ENCODE peak calls at places on chromosome 13, in ten cellular contexts. X is uterus, G is right lobe of liver, P is cardiac muscle cell, E is heart left ventricle, O is epithelial cell of esophagus, W is fibroblast of villous mesenchyme, U is IMR-90, R is transverse colon, F is ovary. J is an unnamed sample.

GRCh38 chr13:43136940-43137574 is 113.7 kb downstream of the DNAJC15 start:
- DNase-seq in X (no peak), G (peak), P (no peak), E (no peak), O (no peak), W (no peak), U (no peak), R (no peak), F (no peak), J (no peak)

GRCh38 chr13:99322297-99323103 is 15.3 kb upstream of the GPR183 start:
- DNase-seq in X (no peak), G (no peak), P (peak), E (no peak), O (peak), W (peak), U (peak), R (no peak), F (no peak), J (peak)

GRCh38 chr13:23598371-23598770 is 28.2 kb downstream of the TNFRSF19 start:
- DNase-seq in X (no peak), G (no peak), P (no peak), E (no peak), O (no peak), W (no peak), U (peak), R (no peak), F (no peak), J (no peak)

GRCh38 chr13:80054806-80055205 is 286.1 kb downstream of the SPRY2 start:
- DNase-seq in X (no peak), G (no peak), P (no peak), E (no peak), O (peak), W (no peak), U (peak), R (no peak), F (no peak), J (no peak)

GRCh38 chr13:73943137-73943964 is 190.9 kb downstream of the KLF12 start:
- DNase-seq in X (no peak), G (no peak), P (no peak), E (no peak), O (no peak), W (no peak), U (no peak), R (no peak), F (no peak), J (no peak)

GRCh38 chr13:20391597-20392452 is 133.8 kb downstream of the CRYL1 start:
- DNase-seq in X (no peak), G (no peak), P (no peak), E (no peak), O (peak), W (no peak), U (no peak), R (no peak), F (no peak), J (no peak)

GRCh38 chr13:103883152-103883551 is 816.9 kb upstream of the SLC10A2 start:
- DNase-seq in X (peak), G (peak), P (peak), E (peak), O (peak), W (peak), U (peak), R (peak), F (peak), J (peak)

GRCh38 chr13:107545946-107546502 is 669.3 kb downstream of the LIG4 start:
- DNase-seq in X (no peak), G (no peak), P (no peak), E (no peak), O (no peak), W (no peak), U (no peak), R (no peak), F (no peak), J (no peak)

GRCh38 chr13:94842901-94843300 is 130.6 kb upstream of the SOX21 start:
- DNase-seq in X (no peak), G (no peak), P (no peak), E (no peak), O (no peak), W (no peak), U (no peak), R (no peak), F (no peak), J (no peak)

GRCh38 chr13:22499919-22500318 is 680.9 kb upstream of the SGCG start:
- DNase-seq in X (no peak), G (no peak), P (no peak), E (no peak), O (no peak), W (no peak), U (no peak), R (no peak), F (no peak), J (no peak)

GRCh38 chr13:99275093-99275469 is 16.9 kb upstream of the GPR18 start:
- DNase-seq in X (no peak), G (no peak), P (peak), E (no peak), O (peak), W (peak), U (peak), R (no peak), F (no peak), J (peak)

GRCh38 chr13:74062933-74063332 is 71.3 kb downstream of the KLF12 start:
- DNase-seq in X (peak), G (no peak), P (peak), E (peak), O (no peak), W (peak), U (peak), R (peak), F (peak), J (peak)

GRCh38 chr13:105465745-105466144 is 1069.7 kb downstream of the EFNB2 start:
- DNase-seq in X (no peak), G (no peak), P (no peak), E (no peak), O (no peak), W (no peak), U (no peak), R (no peak), F (no peak), J (no peak)

GRCh38 chr13:40813662-40814454 is 24.4 kb downstream of the SLC25A15 start:
- DNase-seq in X (no peak), G (no peak), P (peak), E (no peak), O (peak), W (peak), U (peak), R (no peak), F (no peak), J (peak)

GRCh38 chr13:99224019-99224418 is 23.4 kb downstream of the UBAC2 start:
- DNase-seq in X (no peak), G (no peak), P (no peak), E (no peak), O (no peak), W (no peak), U (no peak), R (no peak), F (no peak), J (no peak)

GRCh38 chr13:36536546-36536945 is 104.3 kb downstream of the CCNA1 start:
- DNase-seq in X (no peak), G (no peak), P (no peak), E (no peak), O (no peak), W (no peak), U (no peak), R (no peak), F (no peak), J (no peak)

GRCh38 chr13:25692156-25692555 is 320.4 kb downstream of the ATP8A2 start:
- DNase-seq in X (no peak), G (no peak), P (no peak), E (no peak), O (no peak), W (no peak), U (no peak), R (no peak), F (no peak), J (no peak)

GRCh38 chr13:29483211-29483610 is 112.3 kb downstream of the SLC7A1 start:
- DNase-seq in X (no peak), G (no peak), P (no peak), E (peak), O (no peak), W (no peak), U (no peak), R (no peak), F (no peak), J (no peak)

GRCh38 chr13:100297413-100297812 is 208.5 kb downstream of the PCCA start:
- DNase-seq in X (no peak), G (no peak), P (no peak), E (no peak), O (no peak), W (no peak), U (no peak), R (no peak), F (no peak), J (no peak)

GRCh38 chr13:84080748-84081530 is 198.7 kb upstream of the SLITRK1 start:
- DNase-seq in X (no peak), G (no peak), P (no peak), E (no peak), O (no peak), W (no peak), U (no peak), R (no peak), F (no peak), J (no peak)

GRCh38 chr13:84088996-84089395 is 206.7 kb upstream of the SLITRK1 start:
- DNase-seq in X (no peak), G (no peak), P (no peak), E (no peak), O (no peak), W (no peak), U (no peak), R (no peak), F (no peak), J (no peak)

GRCh38 chr13:84086847-84087162 is 204.5 kb upstream of the SLITRK1 start:
- DNase-seq in X (no peak), G (no peak), P (no peak), E (no peak), O (no peak), W (no peak), U (no peak), R (no peak), F (no peak), J (no peak)
- H3K4me3 ChIP-seq in X (no peak), G (no peak), P (peak), E (no peak), O (peak), W (no peak), U (no peak), R (no peak), F (no peak), J (no peak)

GRCh38 chr13:83825676-83826075 is 56.6 kb downstream of the SLITRK1 start:
- DNase-seq in X (no peak), G (no peak), P (no peak), E (no peak), O (no peak), W (no peak), U (no peak), R (no peak), F (no peak), J (no peak)

GRCh38 chr13:83819611-83820010 is 62.7 kb downstream of the SLITRK1 start:
- DNase-seq in X (no peak), G (no peak), P (no peak), E (no peak), O (peak), W (no peak), U (peak), R (no peak), F (no peak), J (no peak)

GRCh38 chr13:83827338-83827737 is 54.9 kb downstream of the SLITRK1 start:
- DNase-seq in X (no peak), G (no peak), P (no peak), E (no peak), O (peak), W (no peak), U (no peak), R (no peak), F (no peak), J (no peak)

GRCh38 chr13:83824561-83824960 is 57.7 kb downstream of the SLITRK1 start:
- DNase-seq in X (no peak), G (no peak), P (no peak), E (no peak), O (no peak), W (no peak), U (no peak), R (no peak), F (no peak), J (no peak)

DNA sequence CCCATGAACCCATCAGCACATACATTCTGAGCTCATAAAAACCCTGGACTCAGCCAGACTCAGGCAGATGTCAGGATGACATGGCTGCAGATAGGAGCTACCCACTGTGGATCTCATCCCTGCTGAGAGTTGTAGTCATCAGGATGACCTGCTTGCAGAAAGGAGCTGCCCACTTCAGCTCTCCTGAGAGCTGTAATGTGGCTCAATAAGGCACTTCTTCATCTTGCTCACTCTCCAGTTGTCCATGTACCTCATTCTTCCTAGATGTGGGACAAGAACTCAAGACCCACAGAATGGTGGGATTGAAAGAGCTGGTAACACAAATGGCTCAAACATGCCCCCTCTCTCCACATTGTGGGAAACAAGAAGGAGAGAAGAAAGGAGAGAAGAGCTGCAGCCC is 58.2 kb downstream of the SLITRK1 start:
- DNase-seq in X (no peak), G (no peak), P (no peak), E (no peak), O (no peak), W (no peak), U (no peak), R (no peak), F (no peak), J (no peak)
- TF ChIP-seq CTCF in X (no peak), G (no peak), P (no peak), E (no peak), O (no peak), W (no peak), U (no peak), R (no peak), F (no peak), J (no peak)

GRCh38 chr13:71483733-71484132 is 383.3 kb downstream of the DACH1 start:
- DNase-seq in X (no peak), G (no peak), P (no peak), E (no peak), O (no peak), W (no peak), U (no peak), R (no peak), F (no peak), J (no peak)

GRCh38 chr13:71477735-71478134 is 389.3 kb downstream of the DACH1 start:
- DNase-seq in X (no peak), G (no peak), P (peak), E (no peak), O (peak), W (no peak), U (no peak), R (no peak), F (no peak), J (no peak)
- H3K4me3 ChIP-seq in X (no peak), G (no peak), P (no peak), E (no peak), O (no peak), W (no peak), U (no peak), R (no peak), F (no peak), J (no peak)

GRCh38 chr13:91045351-91046034 is 302.0 kb upstream of the MIR17HG start:
- DNase-seq in X (no peak), G (no peak), P (peak), E (no peak), O (peak), W (no peak), U (no peak), R (no peak), F (no peak), J (peak)
- TF ChIP-seq CTCF in X (no peak), G (peak), P (peak), E (no peak), O (peak), W (no peak), U (no peak), R (no peak), F (no peak), J (peak)

GRCh38 chr13:111322916-111323331 is 2.5 kb downstream of the TEX29 start:
- DNase-seq in X (no peak), G (no peak), P (no peak), E (no peak), O (no peak), W (no peak), U (no peak), R (no peak), F (no peak), J (no peak)
- H3K4me3 ChIP-seq in X (no peak), G (no peak), P (no peak), E (no peak), O (no peak), W (no peak), U (no peak), R (no peak), F (no peak), J (no peak)

GRCh38 chr13:109135018-109135417 is 505.6 kb downstream of the MYO16 start:
- DNase-seq in X (no peak), G (no peak), P (no peak), E (no peak), O (no peak), W (no peak), U (no peak), R (no peak), F (no peak), J (no peak)
- TF ChIP-seq CTCF in X (no peak), G (no peak), P (no peak), E (no peak), O (peak), W (peak), U (no peak), R (no peak), F (no peak), J (no peak)

DNA sequence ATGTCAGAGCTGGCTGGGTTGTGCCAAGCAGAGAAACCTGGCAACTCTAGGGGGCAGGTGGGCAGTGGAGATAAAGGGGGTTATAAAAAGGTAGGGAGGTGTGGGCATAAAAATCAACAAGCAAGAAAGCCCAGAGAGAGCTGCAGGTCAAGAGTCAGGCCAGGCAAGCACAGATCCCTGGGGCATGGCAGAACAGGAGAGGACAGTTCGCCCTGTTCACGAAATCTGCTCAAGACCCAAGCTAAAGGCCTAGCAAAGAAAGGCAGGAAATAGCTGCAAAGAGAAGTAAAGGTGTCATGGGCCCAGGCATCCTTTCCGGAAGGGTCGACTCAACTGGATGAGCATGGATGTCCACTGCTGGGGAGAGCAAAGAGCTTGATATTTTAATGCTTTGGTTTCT is 3.4 kb downstream of the MBNL2 start:
- DNase-seq in X (no peak), G (no peak), P (no peak), E (no peak), O (no peak), W (no peak), U (no peak), R (no peak), F (no peak), J (no peak)
- H3K4me3 ChIP-seq in X (peak), G (peak), P (no peak), E (peak), O (peak), W (peak), U (peak), R (peak), F (peak), J (peak)

GRCh38 chr13:113904411-113904810 is 40.5 kb upstream of the GAS6 start:
- DNase-seq in X (peak), G (no peak), P (peak), E (no peak), O (peak), W (peak), U (peak), R (peak), F (no peak), J (peak)
- TF ChIP-seq CTCF in X (peak), G (peak), P (peak), E (peak), O (peak), W (peak), U (peak), R (peak), F (peak), J (peak)

GRCh38 chr13:87676254-87677042 is 5.3 kb downstream of the SLITRK5 start:
- DNase-seq in X (no peak), G (no peak), P (no peak), E (no peak), O (no peak), W (no peak), U (no peak), R (no peak), F (no peak), J (no peak)

GRCh38 chr13:87675851-87676250 is 4.7 kb downstream of the SLITRK5 start:
- DNase-seq in X (no peak), G (no peak), P (no peak), E (no peak), O (no peak), W (no peak), U (no peak), R (no peak), F (no peak), J (no peak)

GRCh38 chr13:87677043-87677333 is 5.8 kb downstream of the SLITRK5 start:
- DNase-seq in X (no peak), G (no peak), P (no peak), E (no peak), O (no peak), W (no peak), U (no peak), R (no peak), F (no peak), J (no peak)

GRCh38 chr13:87678353-87678752 is 7.2 kb downstream of the SLITRK5 start:
- DNase-seq in X (no peak), G (no peak), P (no peak), E (no peak), O (no peak), W (no peak), U (no peak), R (no peak), F (no peak), J (no peak)

GRCh38 chr13:87677334-87678234 is 6.4 kb downstream of the SLITRK5 start:
- DNase-seq in X (no peak), G (peak), P (no peak), E (no peak), O (no peak), W (no peak), U (no peak), R (peak), F (no peak), J (no peak)
- H3K4me3 ChIP-seq in X (peak), G (peak), P (peak), E (peak), O (peak), W (peak), U (no peak), R (peak), F (peak), J (peak)

J was measured in fibroblast of pulmonary artery.